ENCODE peak calls at places on chromosomes 3 and 15, in nine cellular contexts. W is CD8-positive, alpha-beta memory T cell; Z is activated naive CD8-positive, alpha-beta T cell treated with anti-CD3 and anti-CD28 coated beads, Interleukin-2, amount 50 U/mL, for 16 hours; H is Ammon's horn; B is Calu3; D is stimulated activated CD8-positive, alpha-beta memory T cell treated with anti-CD3 and anti-CD28 coated beads, Interleukin-4, amount 100 ng/mL, for 48 hours; G is lower leg skin; Y is GM23338; O is fibroblast of lung. M is an unnamed sample.
A peak's percentile ranks its signal among the peaks of the same experiment; 100 is the strongest.

GRCh38 chr3:11536936-11537612 is 106.6 kb downstream of the VGLL4 start:
- DNase-seq in W (no peak), Z (no peak), H (no peak), B (no peak), D (no peak), G (no peak), Y (no peak), O (no peak), M (no peak)

GRCh38 chr3:171679011-171679492 is 131.2 kb downstream of the PLD1 start:
- DNase-seq in W (no peak), Z (no peak), H (no peak), B (peak; percentile 13), D (no peak), G (no peak), Y (no peak), O (no peak), M (no peak)

GRCh38 chr3:160810360-160810759 is 54.3 kb downstream of the PPM1L start:
- DNase-seq in W (no peak), Z (no peak), H (no peak), B (no peak), D (no peak), G (no peak), Y (no peak), O (peak; percentile 5), M (no peak)

GRCh38 chr3:160403028-160403545 is 3.6 kb downstream of the SMC4 start:
- DNase-seq in W (no peak), Z (no peak), H (no peak), B (no peak), D (no peak), G (no peak), Y (no peak), O (peak; percentile 64), M (no peak)

GRCh38 chr3:167031364-167032049 is 348.6 kb downstream of the ZBBX start:
- DNase-seq in W (no peak), Z (no peak), H (no peak), B (peak; percentile 23), D (no peak), G (no peak), Y (peak; percentile 17), O (no peak), M (no peak)

GRCh38 chr15:96882361-96882760 is 551.9 kb downstream of the NR2F2 start:
- DNase-seq in W (no peak), Z (no peak), H (no peak), B (no peak), D (no peak), G (no peak), Y (no peak), O (peak; percentile 79), M (no peak)

GRCh38 chr3:167852216-167852615 is 116.7 kb downstream of the SERPINI1 start:
- DNase-seq in W (no peak), Z (no peak), H (no peak), B (no peak), D (no peak), G (no peak), Y (no peak), O (peak; percentile 82), M (no peak)

GRCh38 chr3:39843440-39843839 is 34.0 kb downstream of the MYRIP start:
- DNase-seq in W (no peak), Z (no peak), H (no peak), B (no peak), D (no peak), G (no peak), Y (no peak), O (no peak), M (no peak)

GRCh38 chr3:186070996-186071395 is 37.9 kb downstream of the ETV5 start:
- DNase-seq in W (no peak), Z (no peak), H (no peak), B (no peak), D (no peak), G (no peak), Y (no peak), O (peak; percentile 50), M (no peak)

GRCh38 chr3:11015369-11015768 is 22.8 kb downstream of the SLC6A1 start:
- DNase-seq in W (no peak), Z (no peak), H (no peak), B (no peak), D (no peak), G (no peak), Y (no peak), O (no peak), M (no peak)

GRCh38 chr15:60635507-60636352 is 156.8 kb upstream of the ICE2 start:
- DNase-seq in W (no peak), Z (no peak), H (no peak), B (peak; percentile 22), D (no peak), G (no peak), Y (no peak), O (no peak), M (no peak)

GRCh38 chr3:41848745-41849574 is 112.9 kb downstream of the ULK4 start:
- DNase-seq in W (no peak), Z (no peak), H (no peak), B (no peak), D (peak; percentile 31), G (no peak), Y (no peak), O (peak; percentile 30), M (no peak)

GRCh38 chr15:35705885-35706590 is 160.1 kb upstream of the DPH6 start:
- DNase-seq in W (no peak), Z (no peak), H (no peak), B (no peak), D (no peak), G (no peak), Y (no peak), O (peak; percentile 30), M (peak; percentile 2)

GRCh38 chr15:31489801-31490646 is 163.4 kb downstream of the KLF13 start:
- DNase-seq in W (peak; percentile 45), Z (no peak), H (peak; percentile 74), B (peak; percentile 6), D (no peak), G (peak; percentile 49), Y (peak; percentile 78), O (peak; percentile 72), M (peak; percentile 82)

GRCh38 chr15:80971143-80971542 is 18.5 kb downstream of the MESD start:
- DNase-seq in W (no peak), Z (no peak), H (no peak), B (no peak), D (no peak), G (no peak), Y (peak; percentile 25), O (no peak), M (no peak)

GRCh38 chr15:64162478-64162868 is 349 bp downstream of the PPIB start:
- DNase-seq in W (no peak), Z (no peak), H (no peak), B (no peak), D (no peak), G (no peak), Y (no peak), O (no peak), M (no peak)

GRCh38 chr3:13235079-13235478 is 161.8 kb upstream of the IQSEC1 start:
- DNase-seq in W (peak; percentile 13), Z (no peak), H (no peak), B (peak; percentile 56), D (no peak), G (no peak), Y (peak; percentile 19), O (no peak), M (no peak)

GRCh38 chr15:65509321-65509720 is 8.2 kb downstream of the DPP8 start:
- DNase-seq in W (no peak), Z (no peak), H (no peak), B (no peak), D (no peak), G (no peak), Y (no peak), O (no peak), M (no peak)

GRCh38 chr3:107367353-107367752 is 9.9 kb upstream of the CCDC54 start:
- DNase-seq in W (no peak), Z (no peak), H (peak; percentile 16), B (peak; percentile 31), D (no peak), G (no peak), Y (peak; percentile 59), O (peak; percentile 81), M (no peak)

GRCh38 chr3:66497288-66497972 is 3.4 kb downstream of the LRIG1 start:
- DNase-seq in W (peak; percentile 31), Z (no peak), H (no peak), B (no peak), D (no peak), G (no peak), Y (no peak), O (no peak), M (no peak)

GRCh38 chr3:169323580-169324453 is 339.7 kb downstream of the MECOM start:
- DNase-seq in W (no peak), Z (no peak), H (peak; percentile 66), B (peak; percentile 47), D (no peak), G (no peak), Y (peak; percentile 7), O (peak; percentile 65), M (no peak)

GRCh38 chr3:43872901-43873300 is 182.2 kb downstream of the ABHD5 start:
- DNase-seq in W (no peak), Z (no peak), H (peak; percentile 44), B (no peak), D (no peak), G (no peak), Y (no peak), O (peak; percentile 19), M (no peak)

GRCh38 chr15:94026458-94026967 is 204.8 kb upstream of the MCTP2 start:
- DNase-seq in W (no peak), Z (no peak), H (no peak), B (no peak), D (no peak), G (no peak), Y (no peak), O (peak; percentile 36), M (no peak)

M was measured in cerebellum.